ENCODE peak calls at places on chromosome 20, in four cellular contexts. Y, N, F and R are unnamed samples.

GRCh38 chr20:57315083-57315963 is 14.3 kb upstream of the SPO11 start:
- DNase-seq in Y (no peak), N (no peak), F (no peak), R (no peak)

GRCh38 chr20:43388267-43389081 is 69.2 kb upstream of the SRSF6 start:
- DNase-seq in Y (no peak), N (no peak), F (no peak), R (no peak)

GRCh38 chr20:49690899-49691620 is 22.6 kb downstream of the B4GALT5 start:
- DNase-seq in Y (no peak), N (no peak), F (no peak), R (no peak)

GRCh38 chr20:46316984-46317684 is 8.8 kb upstream of the CDH22 start:
- DNase-seq in Y (no peak), N (no peak), F (no peak), R (no peak)

GRCh38 chr20:64030371-64031134 is 5.4 kb upstream of the C20orf204 start:
- DNase-seq in Y (no peak), N (no peak), F (no peak), R (no peak)

GRCh38 chr20:59222982-59223610 is 59.5 kb downstream of the ZNF831 start:
- DNase-seq in Y (no peak), N (no peak), F (peak), R (no peak)

GRCh38 chr20:16615199-16615598 is 42.0 kb upstream of the KIF16B start:
- DNase-seq in Y (no peak), N (no peak), F (no peak), R (no peak)

GRCh38 chr20:36092424-36093024 is 62.0 kb upstream of the EPB41L1 start:
- DNase-seq in Y (peak), N (no peak), F (no peak), R (no peak)

GRCh38 chr20:6611911-6612614 is 155.4 kb upstream of the BMP2 start:
- DNase-seq in Y (no peak), N (no peak), F (no peak), R (no peak)

GRCh38 chr20:8953300-8953699 is 115.6 kb upstream of the PLCB4 start:
- DNase-seq in Y (no peak), N (no peak), F (no peak), R (no peak)

GRCh38 chr20:10728873-10729670 is 55.3 kb upstream of the JAG1 start:
- DNase-seq in Y (no peak), N (no peak), F (no peak), R (no peak)

GRCh38 chr20:53227523-53227922 is 255.4 kb downstream of the TSHZ2 start:
- DNase-seq in Y (no peak), N (no peak), F (no peak), R (no peak)

GRCh38 chr20:25695532-25696383 is 895 bp downstream of the ZNF337 start:
- DNase-seq in Y (no peak), N (no peak), F (no peak), R (no peak)